ENCODE peak calls at places on chromosomes 2 and 18, in seven cellular contexts. One of them, this sample, is unnamed. For H3K4me1, the result is how much of the 10 kb centered on the place peaks cover.

GRCh38 chr2:213640742-213641425 is 356.6 kb downstream of the SPAG16 start:
- DNase-seq in uterus: no peak
- DNase-seq in fibroblast of lung: no peak
- DNase-seq in upper lobe of left lung: no peak
- DNase-seq in GM23248: no peak
- DNase-seq in thyroid gland: no peak
- DNase-seq in suprapubic skin: no peak
- DNase-seq in this sample: no peak

GRCh38 chr2:202632682-202633081 is 2.1 kb upstream of the FAM117B start:
- DNase-seq in uterus: peak
- DNase-seq in fibroblast of lung: peak
- DNase-seq in upper lobe of left lung: no peak
- DNase-seq in GM23248: peak
- DNase-seq in thyroid gland: peak
- DNase-seq in suprapubic skin: no peak
- DNase-seq in this sample: no peak

GRCh38 chr2:28755411-28755810 is 3.8 kb downstream of the PPP1CB start:
- DNase-seq in uterus: no peak
- DNase-seq in fibroblast of lung: no peak
- DNase-seq in upper lobe of left lung: no peak
- DNase-seq in GM23248: peak
- DNase-seq in thyroid gland: no peak
- DNase-seq in suprapubic skin: no peak
- DNase-seq in this sample: no peak

GRCh38 chr2:116132833-116133232 is 1681.7 kb upstream of the DDX18 start:
- DNase-seq in uterus: no peak
- DNase-seq in fibroblast of lung: no peak
- DNase-seq in upper lobe of left lung: no peak
- DNase-seq in GM23248: no peak
- DNase-seq in thyroid gland: no peak
- DNase-seq in suprapubic skin: no peak
- DNase-seq in this sample: no peak

GRCh38 chr2:120012771-120013568 is at the start of gene EPB41L5:
- DNase-seq in uterus: peak
- DNase-seq in fibroblast of lung: peak
- DNase-seq in upper lobe of left lung: peak
- DNase-seq in GM23248: peak
- DNase-seq in thyroid gland: peak
- DNase-seq in suprapubic skin: peak
- DNase-seq in this sample: peak

GRCh38 chr2:96928277-96928781 is 58.1 kb downstream of the FAM178B start:
- DNase-seq in uterus: peak
- DNase-seq in fibroblast of lung: no peak
- DNase-seq in upper lobe of left lung: no peak
- DNase-seq in GM23248: peak
- DNase-seq in thyroid gland: peak
- DNase-seq in suprapubic skin: no peak
- DNase-seq in this sample: no peak

GRCh38 chr2:9174771-9175441 is 31.7 kb upstream of the ASAP2 start:
- DNase-seq in uterus: no peak
- DNase-seq in fibroblast of lung: peak
- DNase-seq in upper lobe of left lung: peak
- DNase-seq in GM23248: peak
- DNase-seq in thyroid gland: peak
- DNase-seq in suprapubic skin: no peak
- DNase-seq in this sample: no peak

GRCh38 chr2:109456776-109457175 is 157.0 kb downstream of the SEPTIN10 start:
- DNase-seq in uterus: no peak
- DNase-seq in fibroblast of lung: no peak
- DNase-seq in upper lobe of left lung: no peak
- DNase-seq in GM23248: no peak
- DNase-seq in thyroid gland: no peak
- DNase-seq in suprapubic skin: no peak
- DNase-seq in this sample: peak

GRCh38 chr2:33214436-33214835 is 262.0 kb upstream of the RASGRP3 start:
- DNase-seq in uterus: no peak
- DNase-seq in fibroblast of lung: peak
- DNase-seq in upper lobe of left lung: no peak
- DNase-seq in GM23248: no peak
- DNase-seq in thyroid gland: peak
- DNase-seq in suprapubic skin: no peak
- DNase-seq in this sample: no peak

GRCh38 chr18:23585007-23585871 is 1.1 kb downstream of the NPC1 start:
- DNase-seq in uterus: no peak
- DNase-seq in fibroblast of lung: no peak
- DNase-seq in upper lobe of left lung: peak
- DNase-seq in GM23248: peak
- DNase-seq in thyroid gland: peak
- DNase-seq in suprapubic skin: no peak
- DNase-seq in this sample: no peak

DNA sequence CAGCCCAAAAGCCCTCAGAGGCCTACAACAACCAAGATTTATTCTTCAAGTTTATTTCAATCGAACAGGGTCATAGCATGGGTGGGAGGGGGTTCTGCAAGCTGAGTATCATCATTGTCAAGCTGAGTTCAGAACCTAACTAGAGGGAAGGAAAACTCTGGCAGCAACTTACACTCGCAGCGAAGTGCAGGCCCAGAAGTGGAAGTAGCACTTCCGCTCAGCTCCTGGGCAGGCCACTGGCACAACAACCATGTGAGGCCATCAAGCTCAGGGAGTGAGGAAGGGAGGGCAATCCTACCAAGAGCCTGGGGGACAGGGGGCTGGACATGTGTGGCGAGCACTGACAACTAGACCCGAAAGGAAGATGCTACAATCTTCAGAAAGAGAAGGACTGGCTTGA is 4.8 kb downstream of the UXS1 start:
- DNase-seq in uterus: no peak
- DNase-seq in fibroblast of lung: no peak
- DNase-seq in upper lobe of left lung: no peak
- DNase-seq in GM23248: no peak
- DNase-seq in thyroid gland: no peak
- DNase-seq in suprapubic skin: no peak
- DNase-seq in this sample: no peak
- H3K27ac ChIP-seq in uterus: no peak
- H3K27ac ChIP-seq in fibroblast of lung: no peak
- H3K27ac ChIP-seq in upper lobe of left lung: peak
- H3K27ac ChIP-seq in GM23248: no peak
- H3K27ac ChIP-seq in thyroid gland: no peak
- H3K27ac ChIP-seq in suprapubic skin: no peak
- H3K27ac ChIP-seq in this sample: peak

GRCh38 chr2:27375513-27376099 is 4.9 kb downstream of the ZNF513 start:
- DNase-seq in uterus: no peak
- DNase-seq in fibroblast of lung: no peak
- DNase-seq in upper lobe of left lung: no peak
- DNase-seq in GM23248: no peak
- DNase-seq in thyroid gland: no peak
- DNase-seq in suprapubic skin: no peak
- DNase-seq in this sample: peak
- H3K4me1 ChIP-seq in uterus: under half
- H3K4me1 ChIP-seq in fibroblast of lung: under half
- H3K4me1 ChIP-seq in upper lobe of left lung: under half
- H3K4me1 ChIP-seq in GM23248: under half
- H3K4me1 ChIP-seq in thyroid gland: under half
- H3K4me1 ChIP-seq in suprapubic skin: under half
- H3K4me1 ChIP-seq in this sample: half or more

DNA sequence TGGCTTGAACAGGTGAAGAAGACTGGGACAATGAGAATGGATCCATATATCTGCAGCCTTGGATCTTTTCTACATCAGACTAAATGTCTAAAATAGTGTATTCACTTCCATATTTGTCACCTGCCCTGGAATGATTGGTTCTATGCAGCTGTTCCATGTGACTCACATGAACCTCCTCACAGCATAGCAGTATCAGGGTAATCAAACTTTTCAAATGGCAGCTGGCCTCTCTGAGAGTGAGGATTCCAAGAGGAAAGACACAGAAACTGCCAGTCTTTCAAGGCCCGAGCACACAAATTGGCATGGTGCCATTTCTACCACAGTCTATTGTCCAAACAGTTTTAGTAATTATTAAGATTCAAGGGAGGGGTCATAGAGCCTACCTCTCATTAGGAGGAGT is 859.3 kb downstream of the BCL11A start:
- DNase-seq in uterus: no peak
- DNase-seq in fibroblast of lung: no peak
- DNase-seq in upper lobe of left lung: no peak
- DNase-seq in GM23248: no peak
- DNase-seq in thyroid gland: no peak
- DNase-seq in suprapubic skin: no peak
- DNase-seq in this sample: no peak
- H3K27ac ChIP-seq in uterus: no peak
- H3K27ac ChIP-seq in fibroblast of lung: no peak
- H3K27ac ChIP-seq in upper lobe of left lung: no peak
- H3K27ac ChIP-seq in GM23248: no peak
- H3K27ac ChIP-seq in thyroid gland: no peak
- H3K27ac ChIP-seq in suprapubic skin: no peak
- H3K27ac ChIP-seq in this sample: no peak

DNA sequence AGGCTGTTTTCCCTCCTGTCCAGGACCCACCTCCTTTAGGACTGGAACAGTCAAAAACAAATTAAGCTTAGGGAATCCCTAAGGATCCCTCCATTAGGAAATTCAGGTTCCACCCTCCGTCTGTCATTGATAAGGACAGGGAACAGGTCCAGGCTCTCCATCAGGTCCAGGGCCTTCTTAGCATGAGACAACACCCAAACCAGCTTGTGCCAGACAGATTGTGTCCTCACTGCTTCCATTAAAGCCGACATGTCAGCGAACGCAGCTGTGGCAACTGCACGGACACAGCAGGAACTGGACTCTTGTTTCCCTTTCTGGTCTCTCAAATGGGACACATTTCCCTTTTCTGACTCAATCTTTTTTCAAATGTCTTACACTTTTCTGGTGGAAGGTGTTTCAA is 81.4 kb downstream of the BCL11A start:
- DNase-seq in uterus: no peak
- DNase-seq in fibroblast of lung: no peak
- DNase-seq in upper lobe of left lung: no peak
- DNase-seq in GM23248: no peak
- DNase-seq in thyroid gland: no peak
- DNase-seq in suprapubic skin: no peak
- DNase-seq in this sample: no peak
- H3K4me1 ChIP-seq in uterus: under half
- H3K4me1 ChIP-seq in fibroblast of lung: under half
- H3K4me1 ChIP-seq in upper lobe of left lung: under half
- H3K4me1 ChIP-seq in GM23248: under half
- H3K4me1 ChIP-seq in thyroid gland: under half
- H3K4me1 ChIP-seq in suprapubic skin: under half
- H3K4me1 ChIP-seq in this sample: half or more

GRCh38 chr2:200476836-200477235 is 33.0 kb downstream of the KCTD18 start:
- DNase-seq in uterus: no peak
- DNase-seq in fibroblast of lung: no peak
- DNase-seq in upper lobe of left lung: no peak
- DNase-seq in GM23248: no peak
- DNase-seq in thyroid gland: no peak
- DNase-seq in suprapubic skin: no peak
- DNase-seq in this sample: no peak
- H3K27ac ChIP-seq in uterus: no peak
- H3K27ac ChIP-seq in fibroblast of lung: no peak
- H3K27ac ChIP-seq in upper lobe of left lung: no peak
- H3K27ac ChIP-seq in GM23248: no peak
- H3K27ac ChIP-seq in thyroid gland: no peak
- H3K27ac ChIP-seq in suprapubic skin: no peak
- H3K27ac ChIP-seq in this sample: peak

GRCh38 chr2:10343191-10343590 is 40.5 kb downstream of the HPCAL1 start:
- DNase-seq in uterus: no peak
- DNase-seq in fibroblast of lung: no peak
- DNase-seq in upper lobe of left lung: no peak
- DNase-seq in GM23248: no peak
- DNase-seq in thyroid gland: no peak
- DNase-seq in suprapubic skin: no peak
- DNase-seq in this sample: peak
- H3K4me1 ChIP-seq in uterus: under half
- H3K4me1 ChIP-seq in fibroblast of lung: under half
- H3K4me1 ChIP-seq in upper lobe of left lung: half or more
- H3K4me1 ChIP-seq in GM23248: under half
- H3K4me1 ChIP-seq in thyroid gland: under half
- H3K4me1 ChIP-seq in suprapubic skin: under half
- H3K4me1 ChIP-seq in this sample: under half

GRCh38 chr2:48440103-48440390 is 89.9 kb upstream of the STON1 start:
- DNase-seq in uterus: no peak
- DNase-seq in fibroblast of lung: no peak
- DNase-seq in upper lobe of left lung: no peak
- DNase-seq in GM23248: no peak
- DNase-seq in thyroid gland: no peak
- DNase-seq in suprapubic skin: no peak
- DNase-seq in this sample: no peak

GRCh38 chr2:48445091-48445725 is 84.7 kb upstream of the STON1 start:
- DNase-seq in uterus: no peak
- DNase-seq in fibroblast of lung: no peak
- DNase-seq in upper lobe of left lung: no peak
- DNase-seq in GM23248: no peak
- DNase-seq in thyroid gland: peak
- DNase-seq in suprapubic skin: no peak
- DNase-seq in this sample: no peak

GRCh38 chr2:48444404-48444803 is 85.5 kb upstream of the STON1 start:
- DNase-seq in uterus: no peak
- DNase-seq in fibroblast of lung: no peak
- DNase-seq in upper lobe of left lung: no peak
- DNase-seq in GM23248: no peak
- DNase-seq in thyroid gland: peak
- DNase-seq in suprapubic skin: no peak
- DNase-seq in this sample: no peak

GRCh38 chr2:48439102-48439501 is 90.9 kb upstream of the STON1 start:
- DNase-seq in uterus: no peak
- DNase-seq in fibroblast of lung: no peak
- DNase-seq in upper lobe of left lung: no peak
- DNase-seq in GM23248: peak
- DNase-seq in thyroid gland: no peak
- DNase-seq in suprapubic skin: no peak
- DNase-seq in this sample: no peak

DNA sequence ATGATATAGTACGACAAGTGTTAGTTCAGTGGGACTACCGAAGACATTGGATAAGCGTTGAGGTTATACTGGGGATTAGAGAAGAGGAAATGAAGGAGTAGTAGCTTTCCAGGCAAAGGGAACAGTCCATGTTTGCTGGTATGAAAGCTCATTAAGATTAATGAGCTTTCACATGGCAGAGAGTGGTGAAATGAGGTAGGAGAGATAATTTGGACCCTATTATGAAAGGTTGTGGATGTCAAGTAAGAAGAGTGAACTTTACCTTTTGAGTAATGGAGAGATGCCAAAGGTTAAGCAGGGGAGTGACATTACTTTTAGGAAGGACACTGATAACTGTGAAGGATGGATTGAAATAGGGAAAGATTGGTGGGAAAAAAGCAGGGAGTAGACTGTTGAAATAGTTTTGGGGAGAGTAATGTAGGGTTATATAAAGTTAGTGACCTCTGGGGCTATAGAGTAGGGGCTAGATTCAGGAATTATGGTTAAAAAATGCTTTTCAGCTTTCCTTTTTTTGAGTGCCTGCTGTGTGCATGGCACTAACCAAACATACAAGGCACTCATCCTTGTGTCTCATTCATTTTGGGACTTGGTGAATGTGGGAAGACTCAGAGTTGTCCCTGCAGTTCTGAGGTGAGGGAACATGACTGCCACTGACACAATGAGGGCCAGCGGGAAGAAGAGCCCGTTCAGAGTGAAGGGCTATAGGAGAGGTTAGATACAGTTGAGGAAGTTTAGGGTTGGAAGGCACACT is 87.2 kb upstream of the STON1 start:
- DNase-seq in uterus: no peak
- DNase-seq in fibroblast of lung: no peak
- DNase-seq in upper lobe of left lung: no peak
- DNase-seq in GM23248: no peak
- DNase-seq in thyroid gland: no peak
- DNase-seq in suprapubic skin: no peak
- DNase-seq in this sample: no peak
- H3K27ac ChIP-seq in uterus: no peak
- H3K27ac ChIP-seq in fibroblast of lung: no peak
- H3K27ac ChIP-seq in upper lobe of left lung: no peak
- H3K27ac ChIP-seq in GM23248: no peak
- H3K27ac ChIP-seq in thyroid gland: peak
- H3K27ac ChIP-seq in suprapubic skin: no peak
- H3K27ac ChIP-seq in this sample: no peak

GRCh38 chr2:42922790-42923631 is 130.6 kb upstream of the HAAO start:
- DNase-seq in uterus: no peak
- DNase-seq in fibroblast of lung: peak
- DNase-seq in upper lobe of left lung: no peak
- DNase-seq in GM23248: peak
- DNase-seq in thyroid gland: peak
- DNase-seq in suprapubic skin: no peak
- DNase-seq in this sample: no peak
- H3K4me1 ChIP-seq in uterus: under half
- H3K4me1 ChIP-seq in fibroblast of lung: under half
- H3K4me1 ChIP-seq in upper lobe of left lung: half or more
- H3K4me1 ChIP-seq in GM23248: half or more
- H3K4me1 ChIP-seq in thyroid gland: half or more
- H3K4me1 ChIP-seq in suprapubic skin: half or more
- H3K4me1 ChIP-seq in this sample: under half

This sample was measured in spleen.